ENCODE peak calls at places on chromosomes 1 and 21, in ten cellular contexts. C, M, D, Y, W, A, R, U, N and S are unnamed samples.

GRCh38 chr21:46412521-46413364 is 45.9 kb upstream of the DIP2A start:
- DNase-seq in C (no peak), M (no peak), D (no peak), Y (no peak), W (no peak), A (no peak), R (no peak), U (no peak), N (no peak), S (no peak)

GRCh38 chr1:164184273-164184672 is 374.7 kb upstream of the PBX1 start:
- DNase-seq in C (no peak), M (no peak), D (peak), Y (no peak), W (no peak), A (no peak), R (no peak), U (no peak), N (no peak), S (no peak)

GRCh38 chr1:205048382-205048781 is 5.4 kb downstream of the CNTN2 start:
- DNase-seq in C (no peak), M (no peak), D (no peak), Y (no peak), W (no peak), A (no peak), R (no peak), U (no peak), N (no peak), S (no peak)

GRCh38 chr1:162720996-162721395 is 69.5 kb upstream of the HSD17B7 start:
- DNase-seq in C (no peak), M (no peak), D (no peak), Y (no peak), W (no peak), A (no peak), R (no peak), U (no peak), N (no peak), S (no peak)

GRCh38 chr1:64293820-64294219 is 90.4 kb downstream of the UBE2U start:
- DNase-seq in C (no peak), M (no peak), D (no peak), Y (no peak), W (no peak), A (no peak), R (no peak), U (no peak), N (no peak), S (no peak)

GRCh38 chr1:23801338-23801748 is 789 bp upstream of the GALE start:
- DNase-seq in C (peak), M (no peak), D (peak), Y (no peak), W (no peak), A (no peak), R (peak), U (no peak), N (no peak), S (no peak)

GRCh38 chr1:230250061-230250460 is 176.1 kb downstream of the PGBD5 start:
- DNase-seq in C (no peak), M (no peak), D (no peak), Y (no peak), W (no peak), A (no peak), R (no peak), U (no peak), N (no peak), S (no peak)

GRCh38 chr1:8283058-8283884 is 34.6 kb upstream of the SLC45A1 start:
- DNase-seq in C (peak), M (no peak), D (peak), Y (no peak), W (no peak), A (no peak), R (peak), U (no peak), N (no peak), S (no peak)

GRCh38 chr1:45621501-45621836 is 2.4 kb downstream of the CCDC17 start:
- DNase-seq in C (peak), M (no peak), D (no peak), Y (no peak), W (no peak), A (no peak), R (no peak), U (no peak), N (peak), S (no peak)

GRCh38 chr1:229344937-229345684 is 2.3 kb upstream of the CCSAP start:
- DNase-seq in C (no peak), M (no peak), D (no peak), Y (no peak), W (no peak), A (no peak), R (no peak), U (no peak), N (no peak), S (no peak)

GRCh38 chr1:54805466-54805865 is 4.3 kb upstream of the TTC22 start:
- DNase-seq in C (no peak), M (no peak), D (peak), Y (no peak), W (no peak), A (no peak), R (no peak), U (no peak), N (no peak), S (no peak)

GRCh38 chr1:28971980-28972771 is 57.8 kb downstream of the EPB41 start:
- DNase-seq in C (no peak), M (no peak), D (no peak), Y (no peak), W (peak), A (no peak), R (no peak), U (no peak), N (no peak), S (no peak)

GRCh38 chr1:9078035-9078948 is 8.9 kb upstream of the SLC2A5 start:
- DNase-seq in C (peak), M (no peak), D (no peak), Y (no peak), W (no peak), A (no peak), R (no peak), U (no peak), N (no peak), S (no peak)

GRCh38 chr1:22889213-22889827 is 83.3 kb downstream of the LACTBL1 start:
- DNase-seq in C (peak), M (no peak), D (no peak), Y (peak), W (peak), A (no peak), R (no peak), U (peak), N (no peak), S (no peak)

GRCh38 chr1:87084247-87084836 is 169.9 kb downstream of the HS2ST1 start:
- DNase-seq in C (peak), M (no peak), D (no peak), Y (peak), W (peak), A (no peak), R (no peak), U (peak), N (no peak), S (no peak)

GRCh38 chr21:35705237-35705887 is 355.0 kb downstream of the SETD4 start:
- DNase-seq in C (no peak), M (no peak), D (no peak), Y (no peak), W (no peak), A (no peak), R (no peak), U (no peak), N (no peak), S (no peak)

GRCh38 chr1:159341736-159342135 is 39.6 kb downstream of the FCER1A start:
- DNase-seq in C (no peak), M (no peak), D (no peak), Y (no peak), W (no peak), A (no peak), R (no peak), U (no peak), N (no peak), S (no peak)

GRCh38 chr1:216238844-216239243 is 184.4 kb downstream of the USH2A start:
- DNase-seq in C (no peak), M (no peak), D (no peak), Y (no peak), W (no peak), A (no peak), R (no peak), U (no peak), N (no peak), S (no peak)

GRCh38 chr1:247453256-247453655 is 4.6 kb downstream of the OR2B11 start:
- DNase-seq in C (peak), M (no peak), D (no peak), Y (no peak), W (no peak), A (no peak), R (no peak), U (no peak), N (no peak), S (no peak)

GRCh38 chr1:155834296-155834926 is 22.6 kb downstream of the GON4L start:
- DNase-seq in C (no peak), M (no peak), D (no peak), Y (peak), W (no peak), A (no peak), R (no peak), U (no peak), N (no peak), S (no peak)

GRCh38 chr1:247468746-247469145 is 10.8 kb upstream of the OR2B11 start:
- DNase-seq in C (no peak), M (no peak), D (no peak), Y (no peak), W (no peak), A (no peak), R (no peak), U (no peak), N (no peak), S (no peak)

GRCh38 chr21:28298251-28298672 is 694.4 kb downstream of the LTN1 start:
- DNase-seq in C (no peak), M (no peak), D (no peak), Y (no peak), W (no peak), A (no peak), R (no peak), U (no peak), N (no peak), S (no peak)

GRCh38 chr1:4684142-4684541 is 29.7 kb downstream of the AJAP1 start:
- DNase-seq in C (no peak), M (no peak), D (no peak), Y (no peak), W (no peak), A (no peak), R (no peak), U (no peak), N (no peak), S (no peak)

GRCh38 chr1:173426057-173426456 is 51.1 kb upstream of the PRDX6 start:
- DNase-seq in C (no peak), M (no peak), D (peak), Y (peak), W (no peak), A (no peak), R (no peak), U (no peak), N (no peak), S (no peak)

GRCh38 chr1:23216771-23217420 is 406 bp downstream of the HTR1D start:
- DNase-seq in C (peak), M (no peak), D (no peak), Y (peak), W (no peak), A (peak), R (peak), U (no peak), N (no peak), S (no peak)

GRCh38 chr1:59485171-59485570 is 188.3 kb downstream of the FGGY start:
- DNase-seq in C (no peak), M (no peak), D (no peak), Y (no peak), W (no peak), A (no peak), R (no peak), U (no peak), N (no peak), S (no peak)

GRCh38 chr1:239803666-239804228 is 287.9 kb upstream of the FMN2 start:
- DNase-seq in C (no peak), M (no peak), D (no peak), Y (no peak), W (no peak), A (no peak), R (no peak), U (no peak), N (no peak), S (no peak)

GRCh38 chr1:160083968-160084770 is 2.8 kb downstream of the KCNJ9 start:
- DNase-seq in C (peak), M (no peak), D (peak), Y (peak), W (peak), A (peak), R (peak), U (peak), N (peak), S (no peak)

GRCh38 chr1:94067196-94067595 is 53.8 kb downstream of the ABCA4 start:
- DNase-seq in C (no peak), M (no peak), D (no peak), Y (no peak), W (no peak), A (no peak), R (no peak), U (no peak), N (no peak), S (no peak)

GRCh38 chr1:94061513-94062443 is 59.2 kb downstream of the ABCA4 start:
- DNase-seq in C (peak), M (no peak), D (peak), Y (peak), W (peak), A (peak), R (peak), U (peak), N (peak), S (no peak)

GRCh38 chr1:94060720-94061119 is 60.2 kb downstream of the ABCA4 start:
- DNase-seq in C (no peak), M (no peak), D (no peak), Y (no peak), W (no peak), A (no peak), R (no peak), U (no peak), N (no peak), S (no peak)

GRCh38 chr1:94058766-94059165 is 62.2 kb downstream of the ABCA4 start:
- DNase-seq in C (no peak), M (no peak), D (no peak), Y (no peak), W (no peak), A (no peak), R (no peak), U (no peak), N (no peak), S (no peak)

DNA sequence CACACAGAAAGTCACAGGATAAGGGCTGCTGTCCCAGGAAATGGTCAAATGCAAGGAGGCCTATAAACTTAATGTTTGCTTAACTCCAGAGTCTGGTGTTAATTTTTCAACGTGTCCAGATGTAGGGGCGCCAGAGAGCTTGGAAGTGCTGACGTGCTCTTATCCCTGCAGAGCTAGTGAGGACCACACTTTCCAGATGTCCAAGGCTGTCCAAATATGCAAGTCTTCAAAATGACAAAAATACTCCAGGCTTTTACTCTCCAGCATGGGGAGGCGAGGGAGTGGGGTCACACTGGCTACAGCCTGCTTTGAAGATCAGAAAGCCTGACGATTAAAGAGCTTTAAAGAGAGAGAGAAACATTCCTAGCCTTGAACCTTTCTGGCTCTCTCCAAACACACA is 57.6 kb downstream of the ABCA4 start:
- DNase-seq in C (peak), M (no peak), D (peak), Y (peak), W (peak), A (peak), R (peak), U (no peak), N (peak), S (no peak)
- TF ChIP-seq CTCF in C (peak), M (no peak), D (peak), Y (peak), W (peak), A (peak), R (no peak), U (peak), N (peak), S (peak)

GRCh38 chr1:225809842-225810578 is at the start of gene EPHX1:
- DNase-seq in C (peak), M (no peak), D (peak), Y (peak), W (peak), A (peak), R (peak), U (peak), N (peak), S (no peak)
- TF ChIP-seq POLR2A in C (peak), M (peak), D (peak), Y (no peak), W (peak), A (peak), R (no peak), U (peak), N (no peak), S (peak)

GRCh38 chr1:1041873-1042272 is 22.0 kb downstream of the AGRN start:
- DNase-seq in C (no peak), M (no peak), D (no peak), Y (no peak), W (no peak), A (no peak), R (no peak), U (no peak), N (no peak), S (no peak)

GRCh38 chr1:1039145-1039910 is 19.4 kb downstream of the AGRN start:
- DNase-seq in C (peak), M (no peak), D (no peak), Y (no peak), W (no peak), A (no peak), R (no peak), U (no peak), N (no peak), S (no peak)

GRCh38 chr1:1041092-1041503 is 21.2 kb downstream of the AGRN start:
- DNase-seq in C (no peak), M (no peak), D (no peak), Y (no peak), W (no peak), A (peak), R (no peak), U (no peak), N (no peak), S (no peak)

GRCh38 chr1:1038694-1039093 is 18.8 kb downstream of the AGRN start:
- DNase-seq in C (peak), M (no peak), D (no peak), Y (no peak), W (no peak), A (no peak), R (no peak), U (no peak), N (no peak), S (no peak)

GRCh38 chr1:1040004-1040991 is 20.4 kb downstream of the AGRN start:
- DNase-seq in C (peak), M (no peak), D (peak), Y (peak), W (peak), A (peak), R (peak), U (no peak), N (peak), S (no peak)
- TF ChIP-seq CTCF in C (no peak), M (no peak), D (no peak), Y (peak), W (no peak), A (no peak), R (no peak), U (no peak), N (no peak), S (no peak)

DNA sequence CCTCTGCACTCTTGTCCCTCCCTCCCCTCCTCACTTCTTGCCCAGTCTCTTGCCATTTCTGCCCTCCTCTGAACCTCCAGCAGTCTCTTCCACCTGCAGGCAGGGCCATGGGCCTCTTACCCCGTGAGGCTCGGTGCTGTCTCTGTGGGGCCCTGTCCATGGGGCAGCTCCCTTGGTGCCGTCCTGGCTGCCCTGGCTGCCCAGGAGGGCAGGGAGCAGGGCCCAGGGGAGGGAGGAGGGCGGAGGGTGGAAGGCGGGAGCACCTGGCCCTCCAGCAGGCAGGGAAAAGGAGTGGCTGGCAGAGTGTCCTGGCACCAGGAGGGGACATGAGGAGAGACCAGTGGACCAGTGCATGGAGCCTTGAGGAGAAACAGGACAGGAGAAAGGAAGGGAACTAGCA is at the start of gene RORC:
- DNase-seq in C (no peak), M (no peak), D (peak), Y (no peak), W (no peak), A (no peak), R (peak), U (no peak), N (peak), S (no peak)
- TF ChIP-seq POLR2A in C (no peak), M (no peak), D (peak), Y (no peak), W (no peak), A (no peak), R (no peak), U (no peak), N (no peak), S (no peak)

DNA sequence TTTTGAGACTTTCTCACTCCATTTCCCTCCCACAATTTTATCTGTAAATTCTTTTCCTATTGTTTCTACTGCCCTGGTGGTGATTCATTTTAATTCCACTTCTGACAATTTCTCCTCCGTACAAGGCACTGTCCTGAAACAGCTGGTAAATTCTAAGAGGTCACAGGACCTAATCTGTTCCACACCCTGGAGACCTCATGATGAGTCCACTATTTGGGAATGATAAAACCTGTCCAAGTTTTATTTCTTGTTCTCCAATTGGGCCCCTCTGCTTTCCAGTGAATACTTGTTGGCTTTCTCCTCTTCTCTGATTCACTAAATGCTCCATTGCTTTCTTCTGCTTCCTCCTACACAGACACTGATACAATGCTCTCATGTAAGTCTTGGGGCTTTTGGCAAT is 343.1 kb upstream of the DUSP10 start:
- DNase-seq in C (no peak), M (no peak), D (no peak), Y (no peak), W (no peak), A (no peak), R (no peak), U (no peak), N (no peak), S (no peak)
- TF ChIP-seq CTCF in C (no peak), M (no peak), D (no peak), Y (no peak), W (no peak), A (no peak), R (no peak), U (no peak), N (no peak), S (no peak)

GRCh38 chr1:231278100-231278790 is 37.2 kb downstream of the GNPAT start:
- DNase-seq in C (no peak), M (no peak), D (no peak), Y (no peak), W (no peak), A (no peak), R (peak), U (no peak), N (peak), S (no peak)
- TF ChIP-seq POLR2A in C (no peak), M (no peak), D (no peak), Y (no peak), W (no peak), A (no peak), R (no peak), U (no peak), N (no peak), S (no peak)

DNA sequence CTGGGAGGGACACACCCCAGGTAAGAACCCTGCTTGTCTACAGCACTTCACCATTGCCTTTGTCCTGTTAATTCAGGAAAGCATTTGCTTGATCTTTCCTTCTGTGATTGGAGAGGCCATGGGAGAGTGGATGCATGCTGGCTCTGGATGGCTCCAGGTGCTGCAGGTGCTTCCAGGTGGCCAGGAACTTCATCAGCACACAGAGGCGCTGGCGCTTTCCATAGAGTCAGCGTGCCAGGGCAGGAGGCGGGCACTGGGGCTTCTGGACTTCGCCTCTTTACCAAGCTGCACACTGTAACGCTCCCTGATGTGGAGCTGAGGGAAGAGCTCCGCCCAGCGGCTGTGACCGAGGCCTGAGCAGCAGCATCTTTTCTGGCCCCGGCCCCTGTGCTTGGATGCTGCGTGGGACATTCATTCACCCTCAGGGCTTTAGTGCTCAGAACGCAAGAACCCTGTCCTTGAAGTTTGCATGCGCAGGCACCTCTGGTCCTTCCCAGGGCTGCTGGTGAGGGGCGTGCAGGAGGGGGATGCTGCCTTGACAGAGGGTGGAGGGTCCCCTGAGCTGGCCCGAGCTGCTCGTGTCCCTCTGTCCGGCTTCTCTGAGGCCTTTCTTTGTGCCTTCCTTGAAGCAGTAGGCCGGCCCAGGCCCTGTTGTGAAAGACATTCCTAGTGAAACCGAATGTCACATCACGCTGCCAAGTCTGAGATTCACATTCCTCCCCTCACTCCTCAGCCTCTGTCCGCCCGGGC is 1.6 kb upstream of the MX2 start:
- DNase-seq in C (no peak), M (no peak), D (peak), Y (peak), W (no peak), A (no peak), R (peak), U (no peak), N (no peak), S (peak)
- TF ChIP-seq CTCF in C (no peak), M (no peak), D (peak), Y (peak), W (peak), A (no peak), R (no peak), U (no peak), N (no peak), S (no peak)